ENCODE peak calls at places on chromosome 5, in nine cellular contexts. E is left lung, V is upper lobe of left lung, K is A673, U is transverse colon, M is tibial nerve, I is ovary, B is WERI-Rb-1, T is Peyer's patch. C is an unnamed sample. For H3K27me3, the result is how much of the 10 kb centered on the place peaks cover.

GRCh38 chr5:180093651-180094382 is 22.3 kb upstream of the RNF130 start:
- DNase-seq in U (no peak), T (no peak), I (no peak), M (peak), E (no peak), V (no peak), B (no peak), K (no peak), C (no peak)

GRCh38 chr5:139282195-139282557 is 11.4 kb upstream of the MATR3 start:
- DNase-seq in B (no peak), M (no peak), U (no peak), K (no peak), E (no peak), I (no peak), T (no peak), V (no peak), C (no peak)

GRCh38 chr5:133741396-133741795 is 129.1 kb upstream of the FSTL4 start:
- DNase-seq in B (no peak), K (no peak), M (no peak), T (no peak), V (no peak), I (no peak), E (no peak), U (no peak), C (no peak)

GRCh38 chr5:39013938-39014337 is 60.3 kb downstream of the RICTOR start:
- DNase-seq in K (no peak), T (no peak), B (no peak), M (no peak), V (no peak), I (no peak), U (no peak), E (no peak), C (no peak)

GRCh38 chr5:76765249-76765648 is 49.3 kb downstream of the F2R start:
- DNase-seq in I (no peak), E (no peak), T (no peak), U (no peak), V (no peak), K (no peak), B (no peak), M (no peak), C (no peak)

GRCh38 chr5:5905186-5905585 is 473.2 kb downstream of the MED10 start:
- DNase-seq in K (no peak), U (no peak), I (no peak), V (no peak), M (no peak), T (no peak), E (no peak), B (no peak), C (no peak)

GRCh38 chr5:98482321-98483111 is 290.9 kb upstream of the RGMB start:
- DNase-seq in I (no peak), T (no peak), K (no peak), M (no peak), V (no peak), E (no peak), U (no peak), B (no peak), C (no peak)

GRCh38 chr5:78574731-78575161 is 73.8 kb downstream of the LHFPL2 start:
- DNase-seq in B (peak), K (no peak), T (no peak), V (no peak), M (no peak), E (no peak), I (no peak), U (no peak), C (no peak)

GRCh38 chr5:60177596-60177995 is 284.1 kb upstream of the PDE4D start:
- DNase-seq in U (no peak), T (no peak), I (no peak), V (no peak), M (no peak), K (no peak), E (no peak), B (no peak), C (no peak)

GRCh38 chr5:122419195-122419894 is 107.3 kb downstream of the SNCAIP start:
- DNase-seq in I (no peak), K (no peak), U (no peak), V (no peak), E (no peak), B (no peak), T (no peak), M (no peak), C (no peak)

GRCh38 chr5:79619849-79620248 is 7.6 kb downstream of the TENT2 start:
- DNase-seq in T (no peak), K (no peak), V (no peak), B (no peak), I (no peak), E (no peak), U (no peak), M (no peak), C (no peak)

GRCh38 chr5:51475628-51476027 is 92.4 kb downstream of the ISL1 start:
- DNase-seq in M (no peak), E (no peak), T (no peak), V (no peak), I (no peak), K (no peak), U (no peak), B (no peak), C (no peak)

GRCh38 chr5:117623042-117623815 is 1048.6 kb upstream of the SEMA6A start:
- DNase-seq in V (no peak), B (no peak), T (no peak), K (no peak), E (no peak), M (no peak), I (no peak), U (no peak), C (peak)

GRCh38 chr5:110258460-110258859 is 468.0 kb downstream of the TMEM232 start:
- DNase-seq in M (no peak), B (peak), V (no peak), I (no peak), K (peak), T (no peak), U (no peak), E (peak), C (peak)

GRCh38 chr5:174231961-174232487 is 186.5 kb downstream of the NSG2 start:
- DNase-seq in V (no peak), B (no peak), I (no peak), M (no peak), K (peak), E (no peak), U (no peak), T (no peak), C (no peak)

GRCh38 chr5:19927919-19928318 is 60.1 kb downstream of the CDH18 start:
- DNase-seq in T (no peak), B (no peak), V (no peak), M (no peak), K (no peak), E (no peak), I (no peak), U (no peak), C (peak)

GRCh38 chr5:137575211-137575610 is 76.1 kb upstream of the SPOCK1 start:
- DNase-seq in I (no peak), V (no peak), E (no peak), B (no peak), U (no peak), T (no peak), K (no peak), M (no peak), C (no peak)

GRCh38 chr5:149239917-149240316 is 31.7 kb upstream of the AFAP1L1 start:
- DNase-seq in U (no peak), E (no peak), T (no peak), I (no peak), B (no peak), V (no peak), K (no peak), M (no peak), C (no peak)

GRCh38 chr5:150783422-150783928 is 4.9 kb downstream of the SMIM3 start:
- DNase-seq in V (no peak), U (peak), K (peak), B (no peak), I (peak), T (peak), M (peak), E (no peak), C (no peak)

GRCh38 chr5:68024426-68024825 is 191.1 kb upstream of the PIK3R1 start:
- DNase-seq in B (no peak), M (no peak), I (no peak), T (no peak), V (no peak), U (no peak), E (no peak), K (no peak), C (no peak)

GRCh38 chr5:153476767-153477166 is 13.7 kb upstream of the GRIA1 start:
- DNase-seq in I (no peak), E (no peak), M (no peak), T (no peak), V (no peak), K (peak), U (no peak), B (no peak), C (no peak)

DNA sequence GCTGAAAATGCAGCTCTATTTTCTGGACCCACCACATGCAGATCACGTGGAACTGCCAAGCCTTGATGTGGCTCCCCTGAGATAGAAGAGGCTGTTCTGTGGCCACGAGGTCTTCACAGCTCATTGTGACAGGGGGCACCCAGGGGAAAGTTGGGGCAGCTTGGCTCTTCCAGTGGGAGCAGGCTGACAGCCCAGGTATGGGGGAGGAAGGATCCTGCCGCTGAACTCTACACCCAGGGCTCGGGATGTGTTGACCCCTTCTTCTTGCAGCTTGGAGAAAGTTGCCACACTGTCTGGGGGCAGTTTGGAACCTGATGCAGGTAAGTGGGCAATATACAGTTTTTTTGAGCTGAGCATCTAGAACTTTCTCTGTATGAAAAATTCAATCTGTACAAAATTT is 133.6 kb upstream of the PITX1 start:
- DNase-seq in T (no peak), K (no peak), M (no peak), U (no peak), V (no peak), I (no peak), E (no peak), B (no peak), C (no peak)
- H3K27me3 ChIP-seq in T (under half), K (half or more), M (under half), U (under half), V (under half), I (under half), E (half or more), B (under half), C (half or more)

GRCh38 chr5:175686826-175687225 is 29.0 kb downstream of the HRH2 start:
- DNase-seq in T (no peak), U (no peak), M (no peak), E (peak), V (peak), B (no peak), I (no peak), K (no peak), C (no peak)

GRCh38 chr5:175685701-175686350 is 28.0 kb downstream of the HRH2 start:
- DNase-seq in T (no peak), B (no peak), E (no peak), M (no peak), K (no peak), V (no peak), I (no peak), U (no peak), C (no peak)

GRCh38 chr5:175686396-175686795 is 28.5 kb downstream of the HRH2 start:
- DNase-seq in E (no peak), K (no peak), V (peak), B (no peak), T (no peak), U (no peak), M (no peak), I (no peak), C (no peak)

GRCh38 chr5:175688352-175689146 is 30.7 kb downstream of the HRH2 start:
- DNase-seq in I (no peak), B (no peak), U (no peak), E (peak), K (no peak), V (no peak), T (no peak), M (no peak), C (no peak)

DNA sequence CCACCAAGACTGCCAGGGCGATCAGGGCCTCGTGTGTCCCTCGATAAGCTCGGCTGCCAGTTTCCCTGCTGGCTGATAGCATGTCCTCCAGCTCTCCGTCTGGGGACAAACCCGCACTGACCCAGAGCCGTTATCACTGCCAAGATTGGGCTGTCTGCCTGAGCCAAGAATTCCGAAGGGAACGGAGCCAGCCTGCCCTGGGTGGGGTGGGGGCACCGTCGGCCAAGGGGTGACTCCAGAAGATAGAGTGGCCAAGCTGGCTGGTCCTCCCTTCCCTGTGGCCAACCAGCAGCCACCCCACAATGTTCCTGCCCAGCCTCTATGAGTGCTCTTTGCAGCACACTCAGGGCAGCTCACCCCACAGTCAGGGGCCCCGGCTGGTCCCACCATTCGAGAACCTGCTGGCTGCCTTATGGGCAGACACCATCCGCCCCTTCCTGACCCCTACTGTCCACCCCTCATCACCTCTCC is 29.4 kb downstream of the HRH2 start:
- DNase-seq in I (no peak), E (peak), M (no peak), T (no peak), V (peak), B (no peak), U (no peak), K (no peak), C (no peak)
- H3K27me3 ChIP-seq in I (under half), E (under half), M (under half), T (under half), V (under half), B (under half), U (under half), K (under half), C (under half)

DNA sequence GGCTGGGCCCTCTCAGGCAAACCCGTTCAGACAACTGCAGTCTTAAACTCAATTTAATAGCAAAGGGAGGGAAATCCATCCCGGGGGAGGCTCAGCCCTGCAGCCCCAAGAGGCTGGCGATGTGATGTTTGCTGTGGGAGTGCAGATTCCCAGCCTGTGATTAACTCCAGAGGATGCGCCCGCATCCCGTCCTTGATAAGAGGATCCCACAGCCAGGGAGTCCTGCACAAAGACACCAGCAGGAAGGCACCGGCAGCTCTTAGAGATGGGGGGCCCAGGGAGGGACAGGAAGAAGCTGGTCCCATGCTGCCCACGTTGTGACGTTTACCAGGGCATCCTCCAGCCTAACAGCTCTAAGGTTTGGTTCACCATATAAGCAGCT is 64.7 kb downstream of the MRPL36 start:
- DNase-seq in T (no peak), U (no peak), I (no peak), B (no peak), E (no peak), V (no peak), K (no peak), M (no peak), C (no peak)
- H3K27me3 ChIP-seq in T (under half), U (under half), I (under half), B (half or more), E (under half), V (under half), K (under half), M (under half), C (under half)

GRCh38 chr5:43771611-43772031 is 168.6 kb downstream of the NNT start:
- DNase-seq in B (no peak), E (no peak), V (no peak), U (no peak), I (no peak), K (peak), M (no peak), T (no peak), C (no peak)

GRCh38 chr5:43769576-43770352 is 166.8 kb downstream of the NNT start:
- DNase-seq in T (no peak), B (no peak), K (no peak), M (peak), U (no peak), I (no peak), V (no peak), E (no peak), C (no peak)

GRCh38 chr5:43773032-43773830 is 170.3 kb downstream of the NNT start:
- DNase-seq in E (no peak), T (no peak), B (no peak), I (no peak), V (no peak), K (peak), M (no peak), U (no peak), C (no peak)

GRCh38 chr5:43772601-43773031 is 169.6 kb downstream of the NNT start:
- DNase-seq in K (peak), B (no peak), M (no peak), E (no peak), I (no peak), T (no peak), U (no peak), V (no peak), C (no peak)

GRCh38 chr5:43775000-43775399 is 172.0 kb downstream of the NNT start:
- DNase-seq in V (no peak), I (no peak), T (no peak), U (no peak), E (no peak), M (no peak), K (no peak), B (no peak), C (no peak)
- H3K27me3 ChIP-seq in V (under half), I (under half), T (under half), U (under half), E (under half), M (under half), K (under half), B (under half), C (under half)

GRCh38 chr5:144203750-144204596 is 33.3 kb downstream of the KCTD16 start:
- DNase-seq in U (peak), E (no peak), B (peak), M (peak), V (no peak), K (peak), T (peak), I (no peak), C (peak)

GRCh38 chr5:144201578-144201977 is 30.9 kb downstream of the KCTD16 start:
- DNase-seq in V (no peak), I (no peak), U (no peak), K (no peak), M (no peak), E (no peak), B (no peak), T (no peak), C (no peak)

GRCh38 chr5:144205141-144205551 is 34.5 kb downstream of the KCTD16 start:
- DNase-seq in B (peak), E (peak), I (no peak), T (no peak), U (no peak), M (no peak), K (peak), V (peak), C (peak)

GRCh38 chr5:144202072-144202471 is 31.4 kb downstream of the KCTD16 start:
- DNase-seq in U (no peak), V (no peak), B (no peak), E (no peak), I (no peak), K (peak), T (no peak), M (no peak), C (no peak)

DNA sequence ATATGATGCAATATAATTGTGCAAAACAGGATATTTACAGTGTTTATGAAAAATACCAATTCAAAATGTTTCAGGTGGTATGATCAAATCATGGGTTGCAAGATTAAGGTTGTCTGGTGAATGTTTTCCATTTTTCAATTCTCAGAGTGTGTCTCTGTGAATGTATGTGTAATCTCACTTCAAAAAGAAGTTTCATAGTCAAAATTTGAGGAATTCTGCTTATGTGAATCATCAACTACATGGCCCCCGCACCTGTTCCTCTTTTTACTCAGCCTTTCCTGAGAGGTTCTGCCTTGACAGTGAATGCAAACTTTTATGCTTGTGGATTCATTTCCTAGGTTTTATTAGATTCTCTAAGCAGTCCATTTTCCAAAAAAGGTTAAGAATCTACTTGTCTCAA is 32.1 kb downstream of the KCTD16 start:
- DNase-seq in U (no peak), V (no peak), B (no peak), I (no peak), T (no peak), K (no peak), E (no peak), M (no peak), C (no peak)
- H3K27me3 ChIP-seq in U (under half), V (under half), B (under half), I (under half), T (under half), K (under half), E (under half), M (under half), C (under half)

DNA sequence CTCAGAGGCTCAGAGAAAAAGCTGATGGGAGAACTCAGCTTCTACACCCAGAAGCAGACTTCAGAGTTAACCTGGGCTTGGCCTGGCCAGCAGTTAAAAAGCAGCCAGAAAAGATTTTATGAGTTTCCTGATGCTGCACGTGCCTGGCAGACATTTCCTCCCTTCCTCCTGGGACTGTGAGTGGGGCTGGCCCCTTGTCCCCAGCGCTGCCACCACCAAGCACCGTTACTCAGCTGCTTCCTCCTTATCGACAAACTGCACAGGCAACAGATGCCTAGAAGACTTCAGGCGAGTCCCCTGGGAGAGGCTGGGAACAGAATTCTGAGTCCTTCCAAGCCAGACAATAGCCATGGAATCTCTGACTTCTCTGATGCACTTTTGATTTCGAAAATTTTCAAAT is 33.4 kb downstream of the FABP6 start:
- DNase-seq in K (peak), I (no peak), V (no peak), E (no peak), M (no peak), B (no peak), T (no peak), U (peak), C (peak)
- H3K27me3 ChIP-seq in K (under half), I (under half), V (under half), E (under half), M (under half), B (under half), T (under half), U (under half), C (under half)

DNA sequence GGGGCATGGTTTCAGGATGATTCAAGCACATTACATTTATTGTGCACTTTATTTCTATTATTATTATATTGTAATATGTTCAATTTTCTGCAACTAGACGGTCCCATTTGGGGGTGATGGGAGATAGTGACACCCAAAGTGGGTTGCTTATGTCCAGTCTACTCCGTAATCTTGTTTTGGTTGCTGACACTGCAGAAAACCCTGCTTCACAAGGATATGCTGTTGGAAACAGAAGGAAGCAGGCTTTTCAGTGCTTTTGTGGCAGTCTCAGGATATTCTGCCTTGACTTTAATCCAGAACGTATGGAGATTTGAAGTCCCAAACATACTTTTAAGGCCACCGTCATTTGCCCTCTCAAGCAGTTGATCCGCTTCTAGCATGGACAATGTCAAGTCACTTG is 47.5 kb upstream of the LARP1 start:
- DNase-seq in B (no peak), T (no peak), V (no peak), E (no peak), M (no peak), U (no peak), I (no peak), K (no peak), C (no peak)
- H3K27me3 ChIP-seq in B (under half), T (under half), V (under half), E (under half), M (under half), U (under half), I (under half), K (under half), C (under half)

GRCh38 chr5:965604-966344 is 42.8 kb upstream of the NKD2 start:
- DNase-seq in E (no peak), U (no peak), B (no peak), K (no peak), V (peak), I (no peak), T (no peak), M (no peak), C (no peak)
- H3K27me3 ChIP-seq in E (under half), U (under half), B (under half), K (under half), V (under half), I (under half), T (under half), M (under half), C (under half)

C was measured in neural progenitor cell.